ENCODE peak calls at places on chromosomes 1 and 21, in five cellular contexts. U, D, Q, F and O are unnamed samples.

GRCh38 chr1:231818342-231818741 is 191.8 kb downstream of the DISC1 start:
- DNase-seq in F (no peak), Q (no peak), D (no peak), U (no peak), O (no peak)

GRCh38 chr1:76330993-76331603 is 256.6 kb downstream of the ST6GALNAC3 start:
- DNase-seq in U (no peak), F (peak; percentile 7), D (peak; percentile 37), Q (peak; percentile 54), O (no peak)

GRCh38 chr1:209900734-209901133 is 37.3 kb upstream of the SYT14 start:
- DNase-seq in U (no peak), F (no peak), D (no peak), Q (peak; percentile 93), O (no peak)

GRCh38 chr1:78145105-78145580 is 99.4 kb downstream of the GIPC2 start:
- DNase-seq in D (peak; percentile 44), F (peak; percentile 16), Q (peak; percentile 73), U (peak; percentile 45), O (peak; percentile 65)

GRCh38 chr1:26787381-26787705 is 407 bp upstream of the PIGV start:
- DNase-seq in D (no peak), Q (no peak), U (no peak), F (peak; percentile 51), O (peak; percentile 97)

GRCh38 chr1:220700591-220701179 is 10.5 kb downstream of the C1orf115 start:
- DNase-seq in U (no peak), D (no peak), Q (no peak), F (no peak), O (no peak)

GRCh38 chr1:21703318-21703963 is 34.3 kb upstream of the RAP1GAP start:
- DNase-seq in U (no peak), Q (peak; percentile 17), F (no peak), D (no peak), O (no peak)

GRCh38 chr1:161940866-161941591 is 82.6 kb downstream of the OLFML2B start:
- DNase-seq in D (no peak), Q (no peak), U (no peak), F (no peak), O (no peak)

GRCh38 chr1:20190761-20191160 is 4.4 kb upstream of the PLA2G2C start:
- DNase-seq in U (no peak), Q (no peak), F (no peak), D (no peak), O (no peak)

GRCh38 chr1:26959722-26960624 is at the start of gene KDF1:
- DNase-seq in F (peak; percentile 64), U (no peak), Q (no peak), D (peak; percentile 57), O (no peak)

GRCh38 chr1:145995148-145995851 is 1.1 kb downstream of the TXNIP start:
- DNase-seq in F (no peak), U (peak; percentile 13), D (no peak), Q (no peak), O (no peak)

GRCh38 chr1:216181590-216181989 is 241.7 kb downstream of the USH2A start:
- DNase-seq in Q (no peak), F (no peak), U (no peak), D (no peak), O (no peak)

GRCh38 chr1:218164111-218164929 is 120.8 kb upstream of the RRP15 start:
- DNase-seq in U (no peak), D (peak; percentile 77), F (no peak), Q (no peak), O (no peak)

GRCh38 chr1:13824626-13825025 is 124.6 kb downstream of the PRDM2 start:
- DNase-seq in D (no peak), Q (no peak), U (no peak), F (no peak), O (no peak)

GRCh38 chr21:37710555-37711293 is 205.5 kb downstream of the KCNJ6 start:
- DNase-seq in F (no peak), D (no peak), Q (no peak), U (no peak), O (no peak)

GRCh38 chr1:192104852-192105251 is 53.4 kb upstream of the RGS18 start:
- DNase-seq in D (no peak), U (no peak), Q (peak; percentile 42), F (no peak), O (no peak)

GRCh38 chr1:35885961-35886558 is 3.1 kb downstream of the AGO1 start:
- DNase-seq in U (no peak), Q (no peak), D (peak; percentile 63), F (no peak), O (no peak)

GRCh38 chr1:235262539-235262938 is 65.4 kb downstream of the ARID4B start:
- DNase-seq in Q (no peak), U (no peak), D (no peak), F (no peak), O (no peak)

GRCh38 chr1:18109756-18110597 is 2.4 kb downstream of the IGSF21 start:
- DNase-seq in U (peak; percentile 62), D (peak; percentile 59), F (no peak), Q (no peak), O (no peak)

GRCh38 chr1:2208309-2209239 is 14.0 kb upstream of the FAAP20 start:
- DNase-seq in Q (peak; percentile 81), F (no peak), D (peak; percentile 11), U (peak; percentile 94), O (no peak)

GRCh38 chr1:223771814-223772770 is 59.8 kb downstream of the CAPN2 start:
- DNase-seq in F (no peak), Q (peak; percentile 91), U (peak; percentile 63), D (no peak), O (no peak)

GRCh38 chr1:170377896-170378634 is 153.9 kb upstream of the GORAB start:
- DNase-seq in U (no peak), F (no peak), D (no peak), Q (no peak), O (no peak)

GRCh38 chr1:235329139-235329808 is 904 bp downstream of the GGPS1 start:
- DNase-seq in F (peak; percentile 46), Q (no peak), D (peak; percentile 35), U (no peak), O (peak; percentile 81)

GRCh38 chr1:9321480-9321849 is 28.8 kb downstream of the SPSB1 start:
- DNase-seq in F (no peak), U (no peak), D (no peak), Q (peak; percentile 57), O (no peak)

GRCh38 chr1:156497078-156497742 is 3.4 kb downstream of the MEF2D start:
- DNase-seq in F (no peak), D (no peak), U (no peak), Q (no peak), O (no peak)

GRCh38 chr1:151868404-151868980 is 15.0 kb upstream of the THEM5 start:
- DNase-seq in F (no peak), Q (no peak), U (no peak), D (no peak), O (no peak)

GRCh38 chr1:160973491-160973890 is 18.9 kb upstream of the ITLN2 start:
- DNase-seq in F (no peak), U (no peak), D (no peak), Q (no peak), O (no peak)

GRCh38 chr1:180255538-180256352 is 25.7 kb downstream of the LHX4 start:
- DNase-seq in Q (no peak), D (peak; percentile 70), U (no peak), F (no peak), O (no peak)

GRCh38 chr1:60897003-60897402 is 185.4 kb upstream of the NFIA start:
- DNase-seq in Q (no peak), F (no peak), U (no peak), D (no peak), O (no peak)

GRCh38 chr1:951364-951763 is 7.7 kb downstream of the NOC2L start:
- DNase-seq in U (no peak), D (no peak), Q (no peak), F (no peak), O (no peak)